ENCODE peak calls at places on chromosomes 6 and 20, in nine cellular contexts. P, E, L, N, V, A, D, Y and Z are unnamed samples.

GRCh38 chr6:87209812-87210211 is 54.4 kb downstream of the ZNF292 start:
- DNase-seq in Y (no peak), A (no peak), N (no peak), D (no peak), P (no peak), V (no peak), L (no peak), E (no peak), Z (no peak)

GRCh38 chr6:156777866-156778614 is 862 bp downstream of the ARID1B start:
- DNase-seq in A (peak), P (no peak), D (peak), L (peak), V (peak), Y (peak), N (no peak), E (peak), Z (peak)

GRCh38 chr20:62069741-62070216 is 4.1 kb upstream of the TAF4 start:
- DNase-seq in L (no peak), N (peak), V (peak), A (no peak), E (peak), P (no peak), Y (peak), D (peak), Z (peak)

GRCh38 chr6:143177706-143178105 is 117.0 kb downstream of the AIG1 start:
- DNase-seq in P (no peak), L (no peak), N (no peak), E (no peak), Y (no peak), D (no peak), A (no peak), V (no peak), Z (no peak)

GRCh38 chr20:51346686-51347485 is 195.6 kb downstream of the NFATC2 start:
- DNase-seq in A (no peak), P (peak), N (no peak), Y (peak), E (peak), V (peak), D (no peak), L (no peak), Z (peak)

GRCh38 chr20:37189617-37190016 is 10.3 kb upstream of the MROH8 start:
- DNase-seq in P (no peak), L (no peak), E (no peak), N (no peak), V (no peak), D (no peak), A (no peak), Y (no peak), Z (no peak)

GRCh38 chr6:13762648-13763441 is 51.2 kb upstream of the RANBP9 start:
- DNase-seq in Y (peak), D (peak), A (no peak), E (peak), V (peak), N (peak), L (no peak), P (peak), Z (peak)

GRCh38 chr20:21450572-21450971 is 53.2 kb upstream of the NKX2-4 start:
- DNase-seq in E (no peak), Y (peak), D (no peak), N (no peak), P (no peak), V (no peak), L (no peak), A (no peak), Z (no peak)

GRCh38 chr6:155693573-155694428 is 238.2 kb upstream of the NOX3 start:
- DNase-seq in L (no peak), E (no peak), V (no peak), N (no peak), D (no peak), Y (no peak), P (no peak), A (no peak), Z (no peak)

GRCh38 chr6:168120390-168121307 is 41.6 kb upstream of the FRMD1 start:
- DNase-seq in A (no peak), D (no peak), Y (no peak), N (no peak), P (no peak), L (no peak), E (no peak), V (no peak), Z (no peak)

GRCh38 chr6:167275001-167275400 is 16.1 kb upstream of the UNC93A start:
- DNase-seq in A (no peak), P (no peak), L (no peak), N (no peak), E (no peak), Y (no peak), V (no peak), D (no peak), Z (no peak)

GRCh38 chr6:169982461-169983386 is 231.3 kb downstream of the ERMARD start:
- DNase-seq in N (no peak), L (no peak), V (no peak), A (no peak), Y (no peak), E (no peak), P (no peak), D (no peak), Z (no peak)

GRCh38 chr6:158322724-158323560 is 10.7 kb downstream of the TULP4 start:
- DNase-seq in N (peak), P (peak), L (no peak), Y (peak), A (peak), E (peak), V (peak), D (peak), Z (peak)

GRCh38 chr6:88520020-88520338 is 353.8 kb upstream of the CNR1 start:
- DNase-seq in N (no peak), Y (no peak), D (no peak), V (no peak), L (no peak), P (no peak), A (no peak), E (no peak), Z (no peak)

GRCh38 chr6:142384455-142385332 is 82.9 kb downstream of the ADGRG6 start:
- DNase-seq in N (peak), D (no peak), Y (peak), E (peak), P (peak), V (no peak), A (no peak), L (no peak), Z (peak)

GRCh38 chr6:48611332-48611731 is 500.3 kb upstream of the PTCHD4 start:
- DNase-seq in A (no peak), V (peak), Y (peak), E (peak), D (no peak), N (no peak), P (peak), L (no peak), Z (peak)

GRCh38 chr20:59084041-59084841 is 41.7 kb upstream of the PRELID3B start:
- DNase-seq in L (peak), Y (no peak), D (no peak), P (no peak), E (peak), A (no peak), V (no peak), N (no peak), Z (no peak)

GRCh38 chr20:17889226-17889625 is 79.4 kb downstream of the SNX5 start:
- DNase-seq in A (no peak), V (peak), N (no peak), D (no peak), L (no peak), Y (peak), E (peak), P (no peak), Z (peak)

GRCh38 chr6:158411998-158412397 is 99.7 kb downstream of the TULP4 start:
- DNase-seq in D (no peak), N (no peak), L (no peak), A (no peak), E (no peak), P (no peak), Y (no peak), V (no peak), Z (no peak)

GRCh38 chr20:2303693-2304092 is 7.9 kb downstream of the TGM3 start:
- DNase-seq in D (no peak), Y (no peak), E (no peak), V (no peak), A (no peak), N (no peak), L (no peak), P (no peak), Z (no peak)

GRCh38 chr20:55535366-55535765 is 470.0 kb downstream of the CBLN4 start:
- DNase-seq in L (no peak), Y (no peak), A (no peak), N (no peak), D (no peak), V (no peak), P (no peak), E (no peak), Z (no peak)

GRCh38 chr6:40395066-40395697 is 192.0 kb downstream of the LRFN2 start:
- DNase-seq in E (no peak), A (no peak), L (no peak), P (no peak), V (no peak), Y (peak), N (no peak), D (no peak), Z (no peak)

GRCh38 chr6:147779624-147780023 is 271.1 kb downstream of the SAMD5 start:
- DNase-seq in A (no peak), Y (no peak), D (no peak), L (no peak), P (no peak), E (no peak), V (no peak), N (no peak), Z (no peak)

GRCh38 chr20:46893877-46894578 is 615 bp upstream of the EYA2 start:
- DNase-seq in P (no peak), E (no peak), V (no peak), A (no peak), N (no peak), L (no peak), Y (no peak), D (no peak), Z (no peak)

GRCh38 chr6:148513145-148514071 is 170.8 kb downstream of the SASH1 start:
- DNase-seq in E (peak), N (peak), P (no peak), L (no peak), D (peak), A (no peak), V (peak), Y (peak), Z (no peak)

GRCh38 chr6:33490621-33491020 is 36.2 kb downstream of the ZBTB9 start:
- DNase-seq in P (no peak), N (no peak), V (no peak), L (no peak), A (no peak), Y (no peak), E (no peak), D (no peak), Z (no peak)

GRCh38 chr20:38113401-38114325 is 51.4 kb downstream of the TGM2 start:
- DNase-seq in E (no peak), V (peak), A (no peak), D (peak), P (no peak), L (no peak), Y (peak), N (no peak), Z (no peak)

GRCh38 chr6:167706313-167707109 is 120.2 kb upstream of the AFDN start:
- DNase-seq in L (no peak), A (peak), P (no peak), D (peak), N (no peak), V (no peak), E (no peak), Y (no peak), Z (no peak)

GRCh38 chr20:23141450-23142161 is 55.5 kb upstream of the CD93 start:
- DNase-seq in V (no peak), N (no peak), D (no peak), Y (no peak), P (no peak), E (no peak), A (no peak), L (no peak), Z (no peak)

GRCh38 chr6:99743647-99744046 is 137.0 kb downstream of the PRDM13 start:
- DNase-seq in V (no peak), D (no peak), P (no peak), E (no peak), L (no peak), A (no peak), N (no peak), Y (no peak), Z (no peak)

GRCh38 chr6:19991176-19991575 is 154.0 kb downstream of the ID4 start:
- DNase-seq in E (no peak), L (no peak), N (no peak), Y (no peak), A (no peak), V (no peak), D (no peak), P (no peak), Z (no peak)

GRCh38 chr20:50439539-50440453 is 70.4 kb upstream of the PTPN1 start:
- DNase-seq in Y (no peak), P (no peak), D (no peak), N (no peak), L (no peak), V (no peak), E (no peak), A (no peak), Z (no peak)

GRCh38 chr6:136962661-136963060 is 40.6 kb downstream of the SLC35D3 start:
- DNase-seq in V (no peak), P (no peak), Y (peak), D (no peak), L (peak), A (no peak), N (no peak), E (no peak), Z (no peak)

GRCh38 chr6:26534681-26535465 is 3.3 kb upstream of the HMGN4 start:
- DNase-seq in A (no peak), V (no peak), Y (no peak), N (no peak), E (no peak), D (no peak), P (no peak), L (no peak), Z (no peak)

GRCh38 chr6:40791004-40791403 is 203.8 kb upstream of the LRFN2 start:
- DNase-seq in D (no peak), A (no peak), E (no peak), Y (no peak), N (peak), L (no peak), V (no peak), P (no peak), Z (no peak)

GRCh38 chr6:170112583-170112860 is 178.4 kb downstream of the DLL1 start:
- DNase-seq in N (no peak), L (no peak), E (no peak), Y (no peak), V (no peak), D (no peak), P (no peak), A (no peak), Z (no peak)

GRCh38 chr6:2947424-2947823 is 23.9 kb downstream of the SERPINB6 start:
- DNase-seq in E (no peak), L (no peak), D (no peak), P (no peak), A (no peak), V (no peak), Y (no peak), N (no peak), Z (no peak)